ENCODE peak calls at places on chromosomes 3 and 15, in ten cellular contexts. Z is heart left ventricle, K is fibroblast of mammary gland, T is choroid plexus epithelial cell, Q is left lung, L is adrenal gland, I is Peyer's patch, F is OCI-LY7, B is prostate gland, X is lung. D is an unnamed sample.

GRCh38 chr3:174097686-174098085 is 700.1 kb downstream of the NLGN1 start:
- DNase-seq in F (no peak), Z (no peak), B (no peak), Q (no peak), K (no peak), T (no peak), X (no peak), L (no peak), I (no peak), D (no peak)

GRCh38 chr3:12350151-12350813 is 61.4 kb downstream of the PPARG start:
- DNase-seq in L (peak), B (no peak), I (no peak), Q (no peak), F (no peak), T (peak), Z (no peak), X (peak), K (peak), D (no peak)

GRCh38 chr3:142609136-142609535 is 12.9 kb downstream of the PLS1 start:
- DNase-seq in I (no peak), B (no peak), F (no peak), L (no peak), Q (no peak), Z (no peak), X (no peak), T (no peak), K (no peak), D (no peak)

GRCh38 chr15:38169982-38170381 is 82.7 kb upstream of the SPRED1 start:
- DNase-seq in X (no peak), K (peak), B (no peak), I (no peak), T (no peak), L (no peak), F (no peak), Q (no peak), Z (no peak), D (no peak)

GRCh38 chr3:142981901-142982773 is 18.7 kb upstream of the PAQR9 start:
- DNase-seq in Z (no peak), B (no peak), I (no peak), K (no peak), L (no peak), X (no peak), F (no peak), Q (no peak), T (no peak), D (no peak)

GRCh38 chr3:52498134-52499054 is 3.3 kb downstream of the STAB1 start:
- DNase-seq in Q (no peak), T (peak), F (no peak), K (peak), L (peak), X (peak), B (no peak), I (peak), Z (peak), D (no peak)

GRCh38 chr3:72470899-72471298 is 377.3 kb downstream of the SHQ1 start:
- DNase-seq in F (no peak), K (no peak), L (no peak), I (no peak), X (no peak), Q (no peak), B (no peak), T (no peak), Z (no peak), D (no peak)

GRCh38 chr15:89372069-89373033 is 37.7 kb upstream of the POLG start:
- DNase-seq in L (no peak), I (no peak), B (no peak), K (no peak), X (no peak), T (no peak), Q (no peak), Z (no peak), F (no peak), D (no peak)

GRCh38 chr3:58306662-58307286 is 454 bp downstream of the HTD2 start:
- DNase-seq in K (no peak), B (peak), Z (peak), X (peak), T (peak), Q (no peak), L (peak), F (peak), I (peak), D (no peak)

GRCh38 chr3:60053518-60054265 is 1003.9 kb upstream of the CFAP20DC start:
- DNase-seq in X (no peak), B (no peak), F (no peak), Q (no peak), T (no peak), Z (no peak), I (no peak), K (peak), L (no peak), D (no peak)

GRCh38 chr3:136232413-136232812 is 17.7 kb upstream of the PCCB start:
- DNase-seq in F (no peak), Z (no peak), T (no peak), B (no peak), L (no peak), Q (no peak), I (no peak), K (no peak), X (no peak), D (no peak)

GRCh38 chr15:92164327-92165000 is 229.2 kb upstream of the ST8SIA2 start:
- DNase-seq in I (no peak), Q (no peak), B (no peak), L (no peak), Z (no peak), F (no peak), K (no peak), X (no peak), T (peak), D (no peak)

GRCh38 chr15:64630403-64631107 is 144.8 kb downstream of the RBPMS2 start:
- DNase-seq in X (no peak), Q (no peak), L (no peak), F (no peak), Z (no peak), B (no peak), K (peak), I (no peak), T (no peak), D (no peak)

GRCh38 chr3:144586382-144586781 is 614.8 kb downstream of the DIPK2A start:
- DNase-seq in I (no peak), Q (no peak), T (peak), L (no peak), X (no peak), K (peak), F (no peak), Z (no peak), B (no peak), D (no peak)

GRCh38 chr15:63597033-63597790 is at the start of gene FBXL22:
- DNase-seq in F (no peak), K (no peak), L (no peak), T (peak), I (no peak), Q (no peak), Z (peak), X (no peak), B (peak), D (no peak)

GRCh38 chr3:53843195-53844177 is 2.7 kb downstream of the CHDH start:
- DNase-seq in Z (no peak), K (no peak), F (peak), I (no peak), L (no peak), B (no peak), Q (no peak), X (no peak), T (no peak), D (no peak)

GRCh38 chr3:129006864-129007263 is 5.8 kb downstream of the EFCC1 start:
- DNase-seq in B (no peak), Z (no peak), T (no peak), K (no peak), L (no peak), X (no peak), I (no peak), Q (no peak), F (no peak), D (peak)

GRCh38 chr15:39786444-39787056 is 3.9 kb upstream of the FSIP1 start:
- DNase-seq in K (peak), Q (no peak), Z (no peak), T (peak), F (peak), X (no peak), B (no peak), L (no peak), I (no peak), D (no peak)

GRCh38 chr3:149592758-149593240 is 65.0 kb downstream of the WWTR1 start:
- DNase-seq in L (peak), X (no peak), Q (no peak), K (no peak), Z (peak), F (no peak), B (no peak), T (no peak), I (no peak), D (no peak)

GRCh38 chr3:127103116-127103515 is 89.8 kb upstream of the PRR23E start:
- DNase-seq in K (no peak), X (no peak), F (no peak), Z (no peak), I (no peak), T (no peak), Q (no peak), L (no peak), B (no peak), D (no peak)

GRCh38 chr15:47603026-47603425 is 114.3 kb upstream of the SEMA6D start:
- DNase-seq in B (no peak), F (no peak), L (no peak), I (no peak), K (peak), X (no peak), T (no peak), Q (no peak), Z (no peak), D (no peak)

GRCh38 chr3:97974996-97975395 is 2.8 kb upstream of the RIOX2 start:
- DNase-seq in F (peak), Z (no peak), X (no peak), L (no peak), T (no peak), Q (no peak), K (no peak), B (no peak), I (no peak), D (no peak)

GRCh38 chr3:97972976-97973375 is 745 bp upstream of the RIOX2 start:
- DNase-seq in T (no peak), L (no peak), X (no peak), F (no peak), K (no peak), Z (no peak), Q (no peak), I (no peak), B (no peak), D (no peak)

GRCh38 chr3:97979610-97980009 is 7.4 kb upstream of the RIOX2 start:
- DNase-seq in I (no peak), Z (peak), Q (no peak), T (no peak), F (no peak), L (no peak), X (no peak), K (no peak), B (no peak), D (no peak)

GRCh38 chr3:97971679-97972567 is at the start of gene RIOX2:
- DNase-seq in I (peak), L (peak), K (peak), F (peak), Z (peak), Q (peak), B (peak), X (peak), T (peak), D (peak)

DNA sequence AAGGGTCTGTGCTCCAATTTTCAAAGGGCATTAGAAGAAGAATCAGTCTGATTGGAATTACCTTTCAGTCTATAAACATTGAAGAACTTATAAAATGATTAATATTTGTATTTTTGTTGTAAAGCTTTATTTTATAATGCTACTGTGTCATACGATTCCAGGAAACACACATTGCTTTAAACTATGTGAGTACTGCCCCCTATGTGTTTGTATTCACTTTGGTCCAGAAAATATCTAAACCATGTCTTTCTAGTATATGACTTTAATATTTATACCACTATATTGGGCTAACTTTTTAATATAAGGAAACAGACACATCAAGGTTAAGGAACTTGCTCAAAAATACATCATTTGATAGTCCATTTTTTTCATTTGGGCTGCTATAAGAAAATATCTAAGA is 3.2 kb upstream of the RIOX2 start:
- DNase-seq in I (no peak), K (no peak), F (no peak), B (no peak), Z (no peak), Q (no peak), X (no peak), L (no peak), T (peak), D (no peak)
- TF ChIP-seq CTCF in I (no peak), K (peak), F (peak), B (no peak), Z (peak), Q (no peak), X (no peak), L (no peak), T (peak), D (peak)

GRCh38 chr15:58053236-58054153 is 12.0 kb downstream of the ALDH1A2 start:
- DNase-seq in L (no peak), B (no peak), K (no peak), I (no peak), F (no peak), X (no peak), Q (no peak), T (no peak), Z (no peak), D (no peak)

GRCh38 chr15:58058729-58059128 is 6.8 kb downstream of the ALDH1A2 start:
- DNase-seq in X (no peak), B (no peak), F (no peak), Z (no peak), Q (no peak), L (no peak), T (no peak), I (no peak), K (no peak), D (no peak)

GRCh38 chr15:58058068-58058467 is 7.4 kb downstream of the ALDH1A2 start:
- DNase-seq in Q (no peak), L (no peak), F (no peak), X (no peak), Z (no peak), K (no peak), B (no peak), I (no peak), T (no peak), D (no peak)

GRCh38 chr15:58057559-58057958 is 8.0 kb downstream of the ALDH1A2 start:
- DNase-seq in Q (no peak), F (no peak), T (no peak), Z (no peak), I (no peak), L (no peak), B (no peak), X (no peak), K (no peak), D (no peak)

GRCh38 chr15:58056015-58056414 is 9.5 kb downstream of the ALDH1A2 start:
- DNase-seq in B (no peak), Z (no peak), L (no peak), F (no peak), K (no peak), I (no peak), X (no peak), Q (no peak), T (no peak), D (no peak)
- TF ChIP-seq CTCF in B (no peak), Z (no peak), L (no peak), F (peak), K (peak), I (peak), X (no peak), Q (no peak), T (peak), D (peak)

GRCh38 chr15:85311647-85312046 is 68.8 kb upstream of the AKAP13 start:
- DNase-seq in T (no peak), L (no peak), X (no peak), K (no peak), I (no peak), Z (no peak), F (no peak), Q (no peak), B (no peak), D (no peak)

GRCh38 chr15:85314139-85314538 is 66.3 kb upstream of the AKAP13 start:
- DNase-seq in K (no peak), B (no peak), I (no peak), L (no peak), Q (no peak), X (no peak), Z (no peak), F (no peak), T (no peak), D (no peak)

GRCh38 chr15:85313339-85313738 is 67.1 kb upstream of the AKAP13 start:
- DNase-seq in F (no peak), T (peak), L (no peak), X (no peak), I (no peak), Z (no peak), B (no peak), Q (no peak), K (no peak), D (no peak)

GRCh38 chr15:85312486-85312885 is 67.9 kb upstream of the AKAP13 start:
- DNase-seq in I (no peak), Z (no peak), Q (no peak), X (no peak), L (no peak), T (peak), K (peak), F (no peak), B (no peak), D (no peak)

GRCh38 chr15:85312925-85313324 is 67.5 kb upstream of the AKAP13 start:
- DNase-seq in L (no peak), X (no peak), B (no peak), Z (no peak), K (peak), I (no peak), F (no peak), T (peak), Q (no peak), D (no peak)
- TF ChIP-seq CTCF in L (no peak), X (no peak), B (no peak), Z (no peak), K (peak), I (peak), F (no peak), T (peak), Q (no peak), D (peak)

DNA sequence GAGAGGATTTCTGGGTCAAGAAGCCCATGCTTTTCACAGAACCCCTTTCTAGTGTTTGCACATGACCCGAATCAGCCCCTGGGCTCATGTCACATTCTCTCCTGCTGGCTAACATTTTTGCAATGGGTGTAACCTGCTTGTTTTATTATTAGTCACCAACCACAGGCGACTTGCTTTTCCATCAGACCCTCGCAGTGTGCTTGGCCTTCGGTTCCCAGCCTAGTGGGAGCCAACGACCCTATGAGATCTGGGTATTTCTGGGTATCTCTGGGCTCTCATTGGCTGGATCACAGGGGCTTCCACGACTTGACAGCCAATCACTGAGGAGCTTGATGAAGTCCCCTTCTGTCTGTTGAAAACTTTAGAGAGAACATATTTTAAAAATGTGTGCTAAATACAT is 11.0 kb upstream of the FBLN2 start:
- DNase-seq in B (no peak), T (peak), F (no peak), L (no peak), I (no peak), Z (no peak), X (no peak), K (peak), Q (no peak), D (no peak)
- TF ChIP-seq CTCF in B (no peak), T (no peak), F (no peak), L (no peak), I (no peak), Z (no peak), X (no peak), K (no peak), Q (no peak), D (no peak)

GRCh38 chr15:33069161-33069560 is 125.4 kb downstream of the FMN1 start:
- DNase-seq in X (no peak), I (no peak), B (no peak), L (no peak), Z (no peak), Q (no peak), T (no peak), F (no peak), K (no peak), D (no peak)

GRCh38 chr15:33076937-33077336 is 117.6 kb downstream of the FMN1 start:
- DNase-seq in B (no peak), Z (no peak), F (no peak), I (no peak), Q (no peak), X (no peak), K (no peak), T (no peak), L (no peak), D (no peak)

GRCh38 chr15:33071451-33071850 is 123.1 kb downstream of the FMN1 start:
- DNase-seq in B (no peak), I (no peak), F (no peak), Q (no peak), X (no peak), T (peak), Z (no peak), L (no peak), K (no peak), D (no peak)

DNA sequence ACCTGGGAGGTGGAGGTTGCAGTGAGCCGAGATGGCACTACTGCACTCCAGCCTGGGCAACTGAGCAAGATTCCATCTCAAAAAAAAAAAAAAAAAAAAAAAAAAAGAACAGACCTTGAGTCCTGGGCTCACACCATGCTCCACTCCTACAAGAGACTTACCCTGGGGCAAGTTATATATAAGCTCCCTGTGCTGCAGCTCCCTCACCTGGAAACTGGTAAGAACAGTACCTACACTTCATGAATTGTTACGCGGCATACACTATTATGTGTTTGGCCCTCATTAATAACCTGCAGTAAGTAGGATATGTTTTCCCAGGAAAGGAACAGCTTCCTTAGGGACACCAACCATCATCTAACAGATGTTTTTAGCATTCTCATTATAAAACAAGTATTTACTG is 119.6 kb downstream of the FMN1 start:
- DNase-seq in X (no peak), K (no peak), Q (no peak), F (peak), T (peak), L (no peak), Z (no peak), I (no peak), B (no peak), D (no peak)
- TF ChIP-seq CTCF in X (no peak), K (no peak), Q (peak), F (no peak), T (peak), L (no peak), Z (no peak), I (peak), B (peak), D (peak)

GRCh38 chr15:77617507-77618285 is 15.0 kb downstream of the LINGO1 start:
- DNase-seq in F (peak), T (peak), K (no peak), Q (peak), B (no peak), I (no peak), X (no peak), Z (no peak), L (no peak), D (no peak)
- TF ChIP-seq CTCF in F (peak), T (peak), K (peak), Q (no peak), B (no peak), I (peak), X (no peak), Z (peak), L (no peak), D (peak)

DNA sequence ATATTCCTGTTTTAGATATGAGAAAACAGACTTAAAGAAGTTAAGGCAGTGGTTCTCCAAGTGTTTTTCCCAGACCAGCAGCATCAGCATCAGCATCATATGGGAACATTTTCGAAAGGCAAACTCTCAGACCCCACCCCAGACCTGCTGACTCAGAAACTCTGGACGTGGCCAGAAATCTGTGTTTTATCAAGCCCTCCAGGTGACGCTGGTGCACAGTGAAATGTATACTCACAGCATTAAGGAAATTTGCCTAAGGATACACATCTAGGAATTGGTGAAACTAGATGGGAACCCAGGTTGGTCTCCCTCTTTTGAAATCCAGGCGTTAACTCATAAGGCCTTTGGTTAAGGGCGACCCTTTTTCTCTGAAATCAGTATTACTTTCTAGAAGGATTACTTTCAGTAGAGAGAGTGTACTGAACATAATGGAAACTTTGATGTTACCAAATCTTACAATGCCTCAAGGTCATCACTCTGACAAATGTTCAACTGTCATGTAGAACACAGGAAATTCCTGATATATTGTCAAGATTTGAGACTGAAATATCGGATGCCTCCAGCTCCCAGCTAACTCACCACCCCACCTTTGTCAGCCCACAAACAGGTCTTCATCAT is 910.2 kb downstream of the ROBO1 start:
- DNase-seq in Z (no peak), I (no peak), T (peak), F (no peak), X (no peak), B (no peak), K (peak), Q (no peak), L (peak), D (no peak)
- TF ChIP-seq CTCF in Z (no peak), I (no peak), T (peak), F (no peak), X (no peak), B (no peak), K (peak), Q (no peak), L (peak), D (peak)

D was measured in chondrocyte.